ENCODE peak calls at places on chromosomes 16 and 17, in five cellular contexts. E, P, F, W and U are unnamed samples. For H3K9me3 and H3K36me3, the result is how much of the 10 kb centered on the place peaks cover.

GRCh38 chr17:59277031-59277430 is 54.4 kb upstream of the YPEL2 start:
- DNase-seq in E (no peak), P (no peak), F (no peak), W (no peak), U (no peak)

GRCh38 chr16:85350973-85351372 is 238.7 kb upstream of the CIBAR2 start:
- DNase-seq in E (peak), P (peak), F (peak), W (no peak), U (peak)

GRCh38 chr17:74792586-74792985 is 16.4 kb upstream of the NAT9 start:
- DNase-seq in E (no peak), P (no peak), F (no peak), W (no peak), U (no peak)

GRCh38 chr16:22315979-22316378 is 18.8 kb downstream of the POLR3E start:
- DNase-seq in E (no peak), P (no peak), F (no peak), W (no peak), U (no peak)

GRCh38 chr16:853981-854807 is 53.7 kb upstream of the GNG13 start:
- DNase-seq in E (no peak), P (no peak), F (no peak), W (no peak), U (no peak)

GRCh38 chr16:72107371-72107770 is 13.7 kb downstream of the DHX38 start:
- DNase-seq in E (no peak), P (no peak), F (no peak), W (no peak), U (no peak)

GRCh38 chr17:77723909-77724875 is 234.3 kb upstream of the TNRC6C start:
- DNase-seq in E (no peak), P (no peak), F (no peak), W (no peak), U (peak)

GRCh38 chr16:58339452-58339938 is 44.7 kb upstream of the PRSS54 start:
- DNase-seq in E (no peak), P (no peak), F (peak), W (no peak), U (no peak)

GRCh38 chr16:85291302-85292148 is 179.3 kb upstream of the CIBAR2 start:
- DNase-seq in E (no peak), P (no peak), F (no peak), W (no peak), U (no peak)

GRCh38 chr16:25158401-25158800 is 46.9 kb downstream of the LCMT1 start:
- DNase-seq in E (no peak), P (no peak), F (no peak), W (no peak), U (no peak)

GRCh38 chr17:73795730-73796129 is 151.5 kb upstream of the SDK2 start:
- DNase-seq in E (no peak), P (no peak), F (no peak), W (no peak), U (no peak)

GRCh38 chr16:16025214-16025968 is 76.0 kb downstream of the ABCC1 start:
- DNase-seq in E (no peak), P (no peak), F (peak), W (no peak), U (peak)

GRCh38 chr16:83935858-83936255 is 17.2 kb upstream of the OSGIN1 start:
- DNase-seq in E (no peak), P (no peak), F (no peak), W (no peak), U (no peak)

GRCh38 chr16:685967-686366 is 1.8 kb upstream of the JMJD8 start:
- DNase-seq in E (no peak), P (peak), F (no peak), W (no peak), U (no peak)

GRCh38 chr16:4813251-4814003 is 11.0 kb upstream of the ROGDI start:
- DNase-seq in E (no peak), P (no peak), F (no peak), W (no peak), U (no peak)

GRCh38 chr17:6070895-6071511 is 824 bp downstream of the WSCD1 start:
- DNase-seq in E (no peak), P (peak), F (no peak), W (no peak), U (no peak)
- H3K4me3 ChIP-seq in E (peak), P (peak), F (no peak), W (no peak), U (peak)

DNA sequence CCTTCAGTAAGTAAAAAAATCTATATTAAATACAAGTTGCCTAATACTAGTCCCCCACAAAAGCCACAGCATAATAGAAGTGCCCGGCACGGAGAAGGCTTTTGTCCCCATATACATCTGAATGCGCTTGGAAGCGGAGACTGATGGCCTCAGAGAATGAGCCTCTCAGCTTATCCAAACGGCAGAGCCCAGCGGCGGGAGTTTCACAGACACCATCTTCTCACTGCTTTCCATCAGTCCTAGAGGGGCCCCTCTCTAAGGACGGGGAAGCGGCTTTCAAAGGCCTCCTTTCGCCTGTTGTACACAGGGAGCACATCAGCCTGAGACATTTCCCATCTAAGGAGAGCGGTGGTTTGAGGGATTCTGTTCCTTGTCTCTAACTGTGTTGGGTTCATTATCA is 16.9 kb downstream of the NXN start:
- DNase-seq in E (no peak), P (no peak), F (no peak), W (no peak), U (no peak)
- H3K9me3 ChIP-seq in E (under half), P (under half), F (under half), W (under half), U (under half)

GRCh38 chr16:2171601-2172178 is 16.1 kb downstream of the TRAF7 start:
- DNase-seq in E (no peak), P (no peak), F (no peak), W (no peak), U (no peak)
- H3K36me3 ChIP-seq in E (under half), P (under half), F (under half), W (under half), U (under half)

DNA sequence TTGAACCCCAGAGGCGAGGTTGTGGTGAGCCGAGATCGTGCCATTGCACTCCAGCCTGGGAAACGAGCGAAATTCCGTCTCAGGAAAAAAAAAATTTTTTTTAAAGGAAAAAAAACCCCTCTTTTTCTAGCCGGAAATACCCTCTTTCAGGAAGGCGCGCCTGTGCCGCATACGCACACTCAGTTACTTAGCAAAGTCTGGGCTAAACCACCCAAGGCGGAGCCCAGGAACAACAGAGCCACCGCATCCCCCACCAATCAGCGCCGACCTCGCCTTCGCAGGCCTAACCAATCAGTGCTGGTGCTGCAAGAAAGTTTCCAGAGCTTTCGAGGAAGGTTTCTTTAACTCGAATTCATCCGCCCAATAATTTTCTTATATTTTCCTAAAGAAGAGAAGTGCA is 510.4 kb downstream of the KCNJ18 start:
- DNase-seq in E (no peak), P (no peak), F (no peak), W (no peak), U (no peak)
- H3K4me3 ChIP-seq in E (no peak), P (no peak), F (no peak), W (no peak), U (no peak)

DNA sequence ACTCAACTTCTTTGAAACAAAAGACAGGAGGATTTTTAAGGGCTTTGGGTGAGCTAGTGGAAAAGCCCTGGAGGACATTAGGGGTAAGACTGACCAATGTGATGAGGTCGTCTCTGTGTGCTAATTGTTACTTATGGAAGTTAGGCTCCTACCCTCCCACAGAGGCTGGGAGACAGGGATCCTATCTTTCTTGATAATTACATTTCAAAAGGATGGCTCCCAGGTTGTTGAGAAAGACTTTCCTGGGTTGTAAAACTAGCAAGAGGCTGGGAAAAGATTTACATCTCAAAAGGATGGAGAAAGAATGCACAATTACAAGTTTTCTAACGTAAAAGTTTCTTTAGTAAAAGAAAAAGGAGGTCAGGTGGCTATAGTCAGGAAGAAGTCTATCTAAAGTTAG is 605.8 kb upstream of the GOT2 start:
- DNase-seq in E (no peak), P (no peak), F (no peak), W (no peak), U (no peak)
- H3K9me3 ChIP-seq in E (under half), P (under half), F (under half), W (under half), U (under half)

DNA sequence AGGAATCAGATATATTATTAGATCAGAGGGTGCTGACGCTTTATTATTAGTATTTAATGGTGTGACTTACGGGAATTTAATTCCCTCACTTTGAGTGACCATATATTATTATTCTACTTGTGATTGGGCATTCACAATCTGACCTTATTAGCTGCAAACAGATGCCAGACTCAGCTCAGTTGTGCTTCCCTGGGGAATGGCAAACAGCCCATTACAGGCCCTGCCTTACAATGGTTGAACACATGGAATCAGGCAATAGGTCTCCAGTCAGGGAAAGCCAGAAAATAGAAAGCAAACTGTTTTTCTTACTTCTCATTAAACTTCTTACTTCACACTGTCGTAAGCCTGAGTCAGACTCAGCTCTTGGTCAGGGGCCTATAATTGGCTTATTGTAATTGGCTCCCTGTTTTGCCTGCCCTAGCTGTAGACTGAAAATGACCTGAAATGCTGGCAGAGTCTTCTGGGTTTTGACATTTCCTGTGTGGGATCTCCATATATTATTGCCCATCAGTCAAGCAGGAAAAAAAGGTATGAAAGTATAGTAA is 77.0 kb upstream of the CA10 start:
- DNase-seq in E (no peak), P (no peak), F (peak), W (no peak), U (no peak)
- H3K36me3 ChIP-seq in E (under half), P (under half), F (under half), W (under half), U (under half)

DNA sequence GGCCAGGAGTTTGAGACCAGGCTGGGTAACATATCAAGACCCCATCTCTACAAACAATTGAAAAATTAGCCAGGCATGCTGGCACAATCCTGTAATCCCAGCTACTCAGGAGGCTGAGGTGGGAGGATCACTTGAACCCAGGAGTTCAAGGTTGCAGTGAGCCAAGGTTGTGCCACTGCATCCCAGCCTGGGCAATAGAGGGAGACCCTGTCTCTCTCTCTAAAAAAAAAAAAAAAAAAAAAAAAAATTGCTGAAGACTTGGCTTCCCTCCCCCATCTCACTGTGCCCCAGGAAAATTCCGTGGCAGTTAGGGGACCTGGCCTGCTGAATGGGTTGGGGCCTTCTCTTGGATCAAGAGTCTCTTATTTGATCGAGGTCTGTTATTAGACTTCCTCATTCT is at the start of gene ODF4:
- DNase-seq in E (no peak), P (no peak), F (no peak), W (no peak), U (no peak)
- H3K4me3 ChIP-seq in E (no peak), P (no peak), F (no peak), W (no peak), U (no peak)